ENCODE peak calls at places on chromosomes 11 and 22, in five cellular contexts. One of them, this sample, is unnamed.

GRCh38 chr11:121421149-121421906 is 30.8 kb upstream of the SORL1 start:
- DNase-seq in spleen: no peak
- DNase-seq in nephron progenitor cell: no peak
- DNase-seq in ovary: no peak
- DNase-seq in caudate nucleus: no peak
- DNase-seq in this sample: no peak

GRCh38 chr11:6437993-6438392 is 2.8 kb downstream of the HPX start:
- DNase-seq in spleen: no peak
- DNase-seq in nephron progenitor cell: no peak
- DNase-seq in ovary: no peak
- DNase-seq in caudate nucleus: no peak
- DNase-seq in this sample: no peak

GRCh38 chr22:43213066-43213465 is 26.1 kb upstream of the TTLL12 start:
- DNase-seq in spleen: no peak
- DNase-seq in nephron progenitor cell: peak
- DNase-seq in ovary: no peak
- DNase-seq in caudate nucleus: no peak
- DNase-seq in this sample: peak

GRCh38 chr11:121024989-121025388 is 1.1 kb downstream of the TBCEL start:
- DNase-seq in spleen: no peak
- DNase-seq in nephron progenitor cell: no peak
- DNase-seq in ovary: no peak
- DNase-seq in caudate nucleus: no peak
- DNase-seq in this sample: no peak

GRCh38 chr11:2276280-2276998 is 6.1 kb upstream of the ASCL2 start:
- DNase-seq in spleen: no peak
- DNase-seq in nephron progenitor cell: no peak
- DNase-seq in ovary: peak
- DNase-seq in caudate nucleus: no peak
- DNase-seq in this sample: no peak

GRCh38 chr11:101870510-101870909 is 44.3 kb upstream of the CEP126 start:
- DNase-seq in spleen: no peak
- DNase-seq in nephron progenitor cell: no peak
- DNase-seq in ovary: no peak
- DNase-seq in caudate nucleus: no peak
- DNase-seq in this sample: no peak

GRCh38 chr22:45717787-45718186 is 46.2 kb downstream of the ATXN10 start:
- DNase-seq in spleen: no peak
- DNase-seq in nephron progenitor cell: no peak
- DNase-seq in ovary: no peak
- DNase-seq in caudate nucleus: no peak
- DNase-seq in this sample: peak

GRCh38 chr22:48921411-48921903 is 906.2 kb downstream of the BRD1 start:
- DNase-seq in spleen: no peak
- DNase-seq in nephron progenitor cell: no peak
- DNase-seq in ovary: no peak
- DNase-seq in caudate nucleus: no peak
- DNase-seq in this sample: no peak

GRCh38 chr11:68546555-68546954 is 86.0 kb downstream of the PPP6R3 start:
- DNase-seq in spleen: no peak
- DNase-seq in nephron progenitor cell: no peak
- DNase-seq in ovary: no peak
- DNase-seq in caudate nucleus: no peak
- DNase-seq in this sample: no peak

GRCh38 chr11:65403607-65404121 is 17.2 kb downstream of the FRMD8 start:
- DNase-seq in spleen: no peak
- DNase-seq in nephron progenitor cell: no peak
- DNase-seq in ovary: no peak
- DNase-seq in caudate nucleus: no peak
- DNase-seq in this sample: no peak

GRCh38 chr11:1545432-1545831 is 26.6 kb downstream of the DUSP8 start:
- DNase-seq in spleen: no peak
- DNase-seq in nephron progenitor cell: no peak
- DNase-seq in ovary: no peak
- DNase-seq in caudate nucleus: no peak
- DNase-seq in this sample: no peak

GRCh38 chr22:27434898-27435297 is 366.7 kb downstream of the MN1 start:
- DNase-seq in spleen: no peak
- DNase-seq in nephron progenitor cell: no peak
- DNase-seq in ovary: peak
- DNase-seq in caudate nucleus: no peak
- DNase-seq in this sample: no peak

GRCh38 chr11:117900144-117900651 is 23.7 kb upstream of the FXYD6 start:
- DNase-seq in spleen: peak
- DNase-seq in nephron progenitor cell: no peak
- DNase-seq in ovary: peak
- DNase-seq in caudate nucleus: no peak
- DNase-seq in this sample: no peak

GRCh38 chr11:55726715-55727324 is 46.4 kb upstream of the OR5D13 start:
- DNase-seq in spleen: no peak
- DNase-seq in nephron progenitor cell: no peak
- DNase-seq in ovary: no peak
- DNase-seq in caudate nucleus: no peak
- DNase-seq in this sample: no peak

GRCh38 chr22:45764051-45764450 is 92.4 kb downstream of the ATXN10 start:
- DNase-seq in spleen: no peak
- DNase-seq in nephron progenitor cell: no peak
- DNase-seq in ovary: no peak
- DNase-seq in caudate nucleus: no peak
- DNase-seq in this sample: peak

GRCh38 chr11:120555433-120555773 is 43.9 kb downstream of the GRIK4 start:
- DNase-seq in spleen: peak
- DNase-seq in nephron progenitor cell: no peak
- DNase-seq in ovary: no peak
- DNase-seq in caudate nucleus: no peak
- DNase-seq in this sample: no peak

GRCh38 chr11:89184021-89184420 is 6.3 kb downstream of the TYR start:
- DNase-seq in spleen: no peak
- DNase-seq in nephron progenitor cell: no peak
- DNase-seq in ovary: no peak
- DNase-seq in caudate nucleus: no peak
- DNase-seq in this sample: no peak

This sample was measured in left kidney.